ENCODE peak calls at places on chromosomes 11 and 22, in four cellular contexts. One of them, this sample, is unnamed.
A peak's percentile ranks its signal among the peaks of the same experiment; 100 is the strongest.

GRCh38 chr11:55714982-55715888 is 53.2 kb downstream of the OR4C6 start:
- DNase-seq in stomach: no peak
- DNase-seq in transverse colon: no peak
- DNase-seq in HepG2: peak; percentile 6
- DNase-seq in this sample: peak; percentile 78

GRCh38 chr11:14451825-14452224 is 47.8 kb downstream of the COPB1 start:
- DNase-seq in stomach: no peak
- DNase-seq in transverse colon: no peak
- DNase-seq in HepG2: no peak
- DNase-seq in this sample: no peak

GRCh38 chr11:33182246-33182878 is 21.1 kb upstream of the CSTF3 start:
- DNase-seq in stomach: peak; percentile 59
- DNase-seq in transverse colon: peak; percentile 34
- DNase-seq in HepG2: peak; percentile 15
- DNase-seq in this sample: no peak

GRCh38 chr11:119169272-119169719 is 771 bp downstream of the NLRX1 start:
- DNase-seq in stomach: peak; percentile 33
- DNase-seq in transverse colon: no peak
- DNase-seq in HepG2: peak; percentile 37
- DNase-seq in this sample: peak; percentile 79

GRCh38 chr11:130738618-130739017 is 177.7 kb downstream of the SNX19 start:
- DNase-seq in stomach: no peak
- DNase-seq in transverse colon: no peak
- DNase-seq in HepG2: no peak
- DNase-seq in this sample: no peak

GRCh38 chr11:72308226-72309073 is 64.5 kb upstream of the PHOX2A start:
- DNase-seq in stomach: no peak
- DNase-seq in transverse colon: no peak
- DNase-seq in HepG2: no peak
- DNase-seq in this sample: no peak

GRCh38 chr11:58596621-58597020 is 17.8 kb downstream of the ZFP91 start:
- DNase-seq in stomach: no peak
- DNase-seq in transverse colon: no peak
- DNase-seq in HepG2: no peak
- DNase-seq in this sample: no peak

GRCh38 chr22:50696799-50697561 is 24.4 kb downstream of the SHANK3 start:
- DNase-seq in stomach: no peak
- DNase-seq in transverse colon: no peak
- DNase-seq in HepG2: no peak
- DNase-seq in this sample: no peak

GRCh38 chr11:35911013-35911412 is 32.8 kb upstream of the LDLRAD3 start:
- DNase-seq in stomach: no peak
- DNase-seq in transverse colon: no peak
- DNase-seq in HepG2: no peak
- DNase-seq in this sample: no peak

GRCh38 chr11:75639752-75640151 is 29.1 kb downstream of the MAP6 start:
- DNase-seq in stomach: peak; percentile 66
- DNase-seq in transverse colon: peak; percentile 50
- DNase-seq in HepG2: no peak
- DNase-seq in this sample: no peak

GRCh38 chr22:32717337-32718240 is 83.9 kb upstream of the TIMP3 start:
- DNase-seq in stomach: no peak
- DNase-seq in transverse colon: no peak
- DNase-seq in HepG2: no peak
- DNase-seq in this sample: no peak

GRCh38 chr11:120712862-120713770 is 201.6 kb downstream of the GRIK4 start:
- DNase-seq in stomach: no peak
- DNase-seq in transverse colon: no peak
- DNase-seq in HepG2: no peak
- DNase-seq in this sample: no peak

GRCh38 chr11:124740277-124740882 is 638 bp downstream of the NRGN start:
- DNase-seq in stomach: no peak
- DNase-seq in transverse colon: no peak
- DNase-seq in HepG2: no peak
- DNase-seq in this sample: no peak

GRCh38 chr11:95078526-95078925 is 11.1 kb upstream of the ENDOD1 start:
- DNase-seq in stomach: no peak
- DNase-seq in transverse colon: no peak
- DNase-seq in HepG2: no peak
- DNase-seq in this sample: no peak

GRCh38 chr11:95076416-95076815 is 9.7 kb downstream of the SRSF8 start:
- DNase-seq in stomach: peak; percentile 67
- DNase-seq in transverse colon: no peak
- DNase-seq in HepG2: no peak
- DNase-seq in this sample: no peak

GRCh38 chr11:95072948-95073347 is 6.2 kb downstream of the SRSF8 start:
- DNase-seq in stomach: no peak
- DNase-seq in transverse colon: no peak
- DNase-seq in HepG2: no peak
- DNase-seq in this sample: no peak

GRCh38 chr11:95074806-95075563 is 8.3 kb downstream of the SRSF8 start:
- DNase-seq in stomach: peak; percentile 86
- DNase-seq in transverse colon: peak; percentile 82
- DNase-seq in HepG2: no peak
- DNase-seq in this sample: no peak
- TF ChIP-seq POLR2AphosphoS5 in stomach: no peak
- TF ChIP-seq POLR2AphosphoS5 in transverse colon: no peak
- TF ChIP-seq POLR2AphosphoS5 in HepG2: no peak
- TF ChIP-seq POLR2AphosphoS5 in this sample: no peak

GRCh38 chr22:29903371-29903770 is 20.4 kb downstream of the MTMR3 start:
- DNase-seq in stomach: no peak
- DNase-seq in transverse colon: no peak
- DNase-seq in HepG2: no peak
- DNase-seq in this sample: no peak
- TF ChIP-seq EP300 in stomach: no peak
- TF ChIP-seq EP300 in transverse colon: no peak
- TF ChIP-seq EP300 in HepG2: no peak
- TF ChIP-seq EP300 in this sample: no peak

GRCh38 chr22:41446057-41446501 is 522 bp downstream of the TOB2 start:
- DNase-seq in stomach: peak; percentile 34
- DNase-seq in transverse colon: peak; percentile 39
- DNase-seq in HepG2: no peak
- DNase-seq in this sample: no peak

GRCh38 chr22:41448189-41448808 is 1.7 kb upstream of the TOB2 start:
- DNase-seq in stomach: peak; percentile 96
- DNase-seq in transverse colon: peak; percentile 95
- DNase-seq in HepG2: peak; percentile 99
- DNase-seq in this sample: peak; percentile 97

GRCh38 chr22:41449321-41449720 is 2.7 kb upstream of the TOB2 start:
- DNase-seq in stomach: no peak
- DNase-seq in transverse colon: no peak
- DNase-seq in HepG2: no peak
- DNase-seq in this sample: no peak

GRCh38 chr22:41446639-41447434 is at the start of gene TOB2:
- DNase-seq in stomach: peak; percentile 96
- DNase-seq in transverse colon: peak; percentile 97
- DNase-seq in HepG2: peak; percentile 86
- DNase-seq in this sample: peak; percentile 88

GRCh38 chr22:41447435-41448188 is 1.0 kb upstream of the TOB2 start:
- DNase-seq in stomach: peak; percentile 74
- DNase-seq in transverse colon: peak; percentile 69
- DNase-seq in HepG2: peak; percentile 73
- DNase-seq in this sample: peak; percentile 78
- TF ChIP-seq POLR2AphosphoS5 in stomach: no peak
- TF ChIP-seq POLR2AphosphoS5 in transverse colon: peak; percentile 65
- TF ChIP-seq POLR2AphosphoS5 in HepG2: peak; percentile 51
- TF ChIP-seq POLR2AphosphoS5 in this sample: peak; percentile 6

GRCh38 chr11:45484326-45484725 is 181.1 kb downstream of the CHST1 start:
- DNase-seq in stomach: no peak
- DNase-seq in transverse colon: no peak
- DNase-seq in HepG2: no peak
- DNase-seq in this sample: no peak

GRCh38 chr11:45485070-45485716 is 180.2 kb downstream of the CHST1 start:
- DNase-seq in stomach: peak; percentile 9
- DNase-seq in transverse colon: no peak
- DNase-seq in HepG2: peak; percentile 7
- DNase-seq in this sample: no peak

GRCh38 chr11:45486461-45486860 is 179.0 kb downstream of the CHST1 start:
- DNase-seq in stomach: peak; percentile 22
- DNase-seq in transverse colon: no peak
- DNase-seq in HepG2: no peak
- DNase-seq in this sample: no peak

GRCh38 chr11:45489281-45489906 is 176.0 kb downstream of the CHST1 start:
- DNase-seq in stomach: no peak
- DNase-seq in transverse colon: no peak
- DNase-seq in HepG2: no peak
- DNase-seq in this sample: no peak
- TF ChIP-seq EP300 in stomach: no peak
- TF ChIP-seq EP300 in transverse colon: no peak
- TF ChIP-seq EP300 in HepG2: no peak
- TF ChIP-seq EP300 in this sample: no peak

GRCh38 chr22:30767656-30768055 is 73.0 kb downstream of the OSBP2 start:
- DNase-seq in stomach: no peak
- DNase-seq in transverse colon: peak; percentile 47
- DNase-seq in HepG2: no peak
- DNase-seq in this sample: no peak

GRCh38 chr22:30763815-30764686 is 69.4 kb downstream of the OSBP2 start:
- DNase-seq in stomach: peak; percentile 52
- DNase-seq in transverse colon: peak; percentile 45
- DNase-seq in HepG2: peak; percentile 70
- DNase-seq in this sample: peak; percentile 61
- TF ChIP-seq POLR2AphosphoS5 in stomach: no peak
- TF ChIP-seq POLR2AphosphoS5 in transverse colon: no peak
- TF ChIP-seq POLR2AphosphoS5 in HepG2: no peak
- TF ChIP-seq POLR2AphosphoS5 in this sample: no peak

DNA sequence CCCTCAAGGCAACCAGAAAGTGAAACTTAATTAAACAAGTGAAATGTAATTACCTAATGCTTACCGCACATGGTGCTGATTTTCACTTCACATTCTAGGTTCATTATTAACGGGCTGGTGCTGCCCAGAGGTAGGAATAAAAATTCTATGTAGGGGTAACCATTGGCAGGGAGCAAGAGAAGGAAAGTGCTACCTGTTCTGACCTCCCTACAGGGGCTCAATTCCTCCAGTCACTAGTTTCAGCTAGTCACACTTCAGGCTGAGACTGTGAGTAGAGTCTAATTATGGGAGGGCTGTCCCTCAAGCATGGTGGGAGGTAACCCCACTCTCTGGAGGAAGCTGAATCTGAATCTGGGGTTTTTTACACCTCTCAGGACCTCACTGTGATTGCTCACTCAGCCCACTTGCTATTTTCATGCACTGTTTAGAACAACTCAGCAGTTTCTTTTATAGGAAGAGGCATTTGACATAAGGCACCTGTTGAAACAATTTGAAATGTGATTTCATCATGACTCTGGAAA is 75.4 kb downstream of the MAML2 start:
- DNase-seq in stomach: no peak
- DNase-seq in transverse colon: no peak
- DNase-seq in HepG2: no peak
- DNase-seq in this sample: no peak
- TF ChIP-seq EP300 in stomach: no peak
- TF ChIP-seq EP300 in transverse colon: no peak
- TF ChIP-seq EP300 in HepG2: no peak
- TF ChIP-seq EP300 in this sample: no peak

GRCh38 chr22:41407433-41407832 is 25.7 kb downstream of the TEF start:
- DNase-seq in stomach: no peak
- DNase-seq in transverse colon: no peak
- DNase-seq in HepG2: no peak
- DNase-seq in this sample: no peak

GRCh38 chr22:41405588-41405987 is 23.8 kb downstream of the TEF start:
- DNase-seq in stomach: no peak
- DNase-seq in transverse colon: no peak
- DNase-seq in HepG2: no peak
- DNase-seq in this sample: no peak

GRCh38 chr22:41398921-41399320 is 17.2 kb downstream of the TEF start:
- DNase-seq in stomach: no peak
- DNase-seq in transverse colon: no peak
- DNase-seq in HepG2: no peak
- DNase-seq in this sample: no peak

GRCh38 chr22:41401781-41402648 is 20.3 kb downstream of the TEF start:
- DNase-seq in stomach: peak; percentile 95
- DNase-seq in transverse colon: peak; percentile 87
- DNase-seq in HepG2: peak; percentile 70
- DNase-seq in this sample: no peak

GRCh38 chr22:41403532-41404318 is 22.0 kb downstream of the TEF start:
- DNase-seq in stomach: peak; percentile 96
- DNase-seq in transverse colon: peak; percentile 89
- DNase-seq in HepG2: peak; percentile 76
- DNase-seq in this sample: peak; percentile 90
- TF ChIP-seq POLR2AphosphoS5 in stomach: peak; percentile 97
- TF ChIP-seq POLR2AphosphoS5 in transverse colon: peak; percentile 32
- TF ChIP-seq POLR2AphosphoS5 in HepG2: no peak
- TF ChIP-seq POLR2AphosphoS5 in this sample: no peak

This sample was measured in H1.